ENCODE peak calls at places on chromosomes 7 and 10, in nine cellular contexts. I is stimulated activated CD8-positive, alpha-beta memory T cell treated with anti-CD3 and anti-CD28 coated beads, Interleukin-4, amount 100 ng/mL, for 48 hours; T is Caki2; S is hypothalamus; G is activated CD4-positive, alpha-beta T cell treated with anti-CD3 and anti-CD28 coated beads, Interleukin-2, amount 10 ng/mL, durations not matched to agents 7 days and 5 days; U is T-helper 2 cell; E is activated T-helper 1 cell treated with anti-CD3 and anti-CD28 coated beads, Interleukin-12 subunit alpha, Interleukin-12 subunit beta, Interleukin-2, Interleukin-4 antibody, amounts not matched to agents 30 ng/mL and 10 ng/mL and 1 ng/mL, durations not matched to agents 14 hours and 24 hours and 36 hours; B is effector memory CD8-positive, alpha-beta T cell; H is stimulated activated CD4-positive, alpha-beta T cell treated with anti-CD3 and anti-CD28 coated beads, Interleukin-12 subunit alpha, Interleukin-12 subunit beta, amount 100 ng/mL, for 4 hours. D is an unnamed sample.

GRCh38 chr10:100728928-100729876 is 16.2 kb upstream of the PAX2 start:
- DNase-seq in I (peak), T (peak), S (no peak), G (peak), U (no peak), E (no peak), B (no peak), H (no peak), D (peak)

GRCh38 chr10:63929826-63930467 is 408.7 kb downstream of the REEP3 start:
- DNase-seq in I (no peak), T (peak), S (no peak), G (no peak), U (no peak), E (no peak), B (no peak), H (no peak), D (no peak)

GRCh38 chr10:73625004-73625883 is 16.0 kb downstream of the MYOZ1 start:
- DNase-seq in I (peak), T (peak), S (peak), G (peak), U (no peak), E (no peak), B (no peak), H (no peak), D (peak)

GRCh38 chr7:121544726-121545125 is 148.6 kb upstream of the FAM3C start:
- DNase-seq in I (no peak), T (peak), S (no peak), G (peak), U (no peak), E (peak), B (no peak), H (no peak), D (peak)

GRCh38 chr7:93921607-93922446 is at the start of gene GNG11:
- DNase-seq in I (peak), T (peak), S (peak), G (peak), U (no peak), E (no peak), B (no peak), H (peak), D (peak)

GRCh38 chr7:74482629-74483401 is 29.1 kb downstream of the GTF2IRD1 start:
- DNase-seq in I (no peak), T (peak), S (no peak), G (no peak), U (no peak), E (no peak), B (no peak), H (no peak), D (peak)

GRCh38 chr10:51658075-51658474 is 41.3 kb downstream of the CSTF2T start:
- DNase-seq in I (no peak), T (no peak), S (no peak), G (no peak), U (no peak), E (no peak), B (no peak), H (no peak), D (no peak)

GRCh38 chr7:151247611-151248176 is 800 bp downstream of the SMARCD3 start:
- DNase-seq in I (no peak), T (peak), S (no peak), G (no peak), U (no peak), E (no peak), B (no peak), H (no peak), D (no peak)

GRCh38 chr10:95815701-95816100 is 59.7 kb downstream of the ENTPD1 start:
- DNase-seq in I (no peak), T (no peak), S (no peak), G (no peak), U (no peak), E (no peak), B (no peak), H (no peak), D (no peak)

GRCh38 chr7:95859434-95859833 is 87.1 kb downstream of the DYNC1I1 start:
- DNase-seq in I (no peak), T (no peak), S (no peak), G (no peak), U (no peak), E (no peak), B (no peak), H (no peak), D (peak)

GRCh38 chr7:103690576-103690975 is 244.6 kb upstream of the SLC26A5 start:
- DNase-seq in I (no peak), T (peak), S (no peak), G (no peak), U (no peak), E (no peak), B (no peak), H (no peak), D (peak)

D was measured in kidney glomerular epithelial cell.